ENCODE peak calls at places on chromosomes 11 and 22, in five cellular contexts. W, J, K, S and U are unnamed samples.

GRCh38 chr11:134925432-134925831 is 513.4 kb upstream of the B3GAT1 start:
- DNase-seq in K (no peak), W (no peak), S (no peak), J (no peak), U (no peak)

GRCh38 chr22:50236731-50237409 is 8.0 kb downstream of the TUBGCP6 start:
- DNase-seq in S (no peak), K (no peak), J (no peak), W (no peak), U (peak)

GRCh38 chr11:47324520-47324919 is 28.0 kb downstream of the MYBPC3 start:
- DNase-seq in K (no peak), W (no peak), J (no peak), S (no peak), U (no peak)

GRCh38 chr22:46084943-46085830 is 65.1 kb upstream of the PPARA start:
- DNase-seq in W (no peak), S (peak), K (no peak), J (no peak), U (no peak)

GRCh38 chr11:44955019-44955738 is 4.5 kb upstream of the TP53I11 start:
- DNase-seq in W (no peak), K (no peak), S (no peak), J (no peak), U (no peak)

GRCh38 chr11:43282607-43283440 is 29.0 kb upstream of the API5 start:
- DNase-seq in J (peak), W (peak), S (no peak), K (no peak), U (peak)

GRCh38 chr22:30591191-30591587 is 521 bp downstream of the PES1 start:
- DNase-seq in W (no peak), K (no peak), J (no peak), S (no peak), U (peak)

GRCh38 chr11:68039526-68040086 is 781 bp downstream of the TCIRG1 start:
- DNase-seq in J (no peak), W (no peak), S (peak), K (no peak), U (no peak)

GRCh38 chr22:20937794-20938148 is 20.6 kb downstream of the CRKL start:
- DNase-seq in K (no peak), J (no peak), W (no peak), S (peak), U (no peak)

GRCh38 chr11:40306938-40307548 is 1152.4 kb downstream of the LRRC4C start:
- DNase-seq in K (no peak), J (no peak), W (no peak), S (no peak), U (peak)

GRCh38 chr11:569273-569885 is 6.9 kb upstream of the PHRF1 start:
- DNase-seq in W (no peak), J (no peak), K (no peak), S (no peak), U (no peak)

GRCh38 chr11:66592457-66593302 is at the start of the genes CCDC87 and CCS:
- DNase-seq in S (peak), W (peak), K (peak), J (peak), U (peak)

GRCh38 chr11:66335531-66336233 is 552 bp downstream of the RIN1 start:
- DNase-seq in S (peak), W (no peak), K (peak), J (no peak), U (no peak)

GRCh38 chr11:27722117-27722844 is 22.0 kb upstream of the BDNF start:
- DNase-seq in J (no peak), S (no peak), W (no peak), K (no peak), U (no peak)

GRCh38 chr11:135075740-135076139 is 663.7 kb upstream of the B3GAT1 start:
- DNase-seq in W (peak), S (no peak), K (peak), J (peak), U (peak)